ENCODE peak calls at places on chromosomes 4 and X, in seven cellular contexts. W is thoracic aorta, F is fibroblast of lung, L is psoas muscle, J is A549, D is mucosa of descending colon, C is GM06990. T is an unnamed sample.

GRCh38 chr4:76078033-76078613 is 3.6 kb downstream of the ART3 start:
- DNase-seq in W (no peak), F (no peak), L (no peak), J (no peak), D (no peak), C (no peak), T (no peak)

GRCh38 chr4:106864231-106864630 is 171.9 kb downstream of the DKK2 start:
- DNase-seq in W (no peak), F (peak), L (no peak), J (no peak), D (no peak), C (no peak), T (peak)

GRCh38 chrX:135707880-135708279 is 5.6 kb upstream of the CT45A1 start:
- DNase-seq in W (no peak), F (no peak), L (no peak), J (peak), D (no peak), C (no peak), T (peak)

GRCh38 chr4:186881521-186882220 is 158.0 kb upstream of the FAT1 start:
- DNase-seq in W (no peak), F (peak), L (no peak), J (no peak), D (no peak), C (no peak), T (peak)

GRCh38 chrX:19753368-19753767 is 134.0 kb downstream of the SH3KBP1 start:
- DNase-seq in W (no peak), F (no peak), L (no peak), J (no peak), D (no peak), C (no peak), T (no peak)

GRCh38 chrX:112851161-112851779 is 10.6 kb upstream of the AMOT start:
- DNase-seq in W (no peak), F (no peak), L (no peak), J (no peak), D (no peak), C (peak), T (no peak)

GRCh38 chr4:76589402-76589801 is 154.4 kb downstream of the SHROOM3 start:
- DNase-seq in W (no peak), F (peak), L (no peak), J (no peak), D (no peak), C (no peak), T (peak)

GRCh38 chrX:39645059-39645895 is 452.5 kb downstream of the BCOR start:
- DNase-seq in W (peak), F (peak), L (peak), J (no peak), D (no peak), C (no peak), T (peak)

GRCh38 chrX:46208225-46208854 is 336.9 kb downstream of the ZNF674 start:
- DNase-seq in W (no peak), F (peak), L (no peak), J (no peak), D (no peak), C (peak), T (no peak)

GRCh38 chrX:136291824-136292223 is 8.9 kb upstream of the ADGRG4 start:
- DNase-seq in W (no peak), F (no peak), L (no peak), J (no peak), D (no peak), C (no peak), T (no peak)

GRCh38 chrX:31461266-31461665 is 389.4 kb upstream of the FTHL17 start:
- DNase-seq in W (no peak), F (no peak), L (no peak), J (no peak), D (no peak), C (no peak), T (no peak)

GRCh38 chrX:49053223-49054072 is 5.4 kb upstream of the CCDC120 start:
- DNase-seq in W (no peak), F (peak), L (peak), J (peak), D (peak), C (peak), T (peak)

DNA sequence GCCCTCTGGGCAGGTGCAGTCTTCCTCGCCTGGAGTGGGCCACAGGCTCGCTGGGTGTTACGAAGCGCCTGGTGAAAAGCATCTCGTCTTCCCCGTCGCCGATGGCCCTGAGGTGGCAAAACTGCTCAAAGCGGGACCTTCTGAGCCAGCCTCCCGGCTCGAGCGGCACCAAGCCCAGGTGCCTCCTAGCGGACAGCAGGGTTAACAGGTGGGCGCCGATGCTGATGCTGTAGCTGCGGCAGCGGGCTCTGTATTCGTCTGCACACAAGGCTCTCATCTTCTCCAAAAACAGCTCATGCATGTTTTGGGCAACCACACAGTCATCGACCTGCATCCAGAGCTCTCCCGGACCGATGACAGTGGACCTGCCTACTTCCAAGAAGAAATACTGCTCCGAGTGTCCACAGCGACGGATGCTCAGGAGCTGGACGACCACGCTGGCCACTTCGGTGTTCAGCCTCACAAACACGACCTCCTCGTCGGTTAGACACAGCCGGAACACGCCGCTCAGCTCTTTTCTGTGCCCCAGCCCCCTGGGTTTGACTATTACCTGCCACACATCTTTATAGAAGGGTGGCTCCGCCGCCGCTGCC is 1.2 kb downstream of the IRS4 start:
- DNase-seq in W (no peak), F (no peak), L (no peak), J (peak), D (no peak), C (no peak), T (no peak)
- H3K4me3 ChIP-seq in W (peak), F (no peak), L (peak), J (peak), D (no peak), C (no peak), T (no peak)

GRCh38 chr4:72468904-72469502 is 100.0 kb downstream of the ADAMTS3 start:
- DNase-seq in W (no peak), F (peak), L (no peak), J (peak), D (no peak), C (no peak), T (peak)
- TF ChIP-seq CTCF in W (peak), F (peak), L (peak), J (peak), D (no peak), C (peak), T (peak)

GRCh38 chr4:141220271-141220654 is 432 bp upstream of the ZNF330 start:
- DNase-seq in W (no peak), F (no peak), L (no peak), J (no peak), D (no peak), C (no peak), T (no peak)

GRCh38 chr4:141220655-141221605 is at the start of gene ZNF330:
- DNase-seq in W (peak), F (peak), L (peak), J (peak), D (peak), C (peak), T (peak)

GRCh38 chr4:141223418-141223817 is 2.7 kb downstream of the ZNF330 start:
- DNase-seq in W (no peak), F (no peak), L (no peak), J (no peak), D (no peak), C (no peak), T (no peak)
- H3K4me3 ChIP-seq in W (no peak), F (no peak), L (peak), J (no peak), D (no peak), C (no peak), T (no peak)

GRCh38 chr4:79241846-79242245 is 84.0 kb downstream of the NAA11 start:
- DNase-seq in W (no peak), F (peak), L (no peak), J (no peak), D (no peak), C (no peak), T (peak)
- TF ChIP-seq CTCF in W (no peak), F (peak), L (no peak), J (no peak), D (no peak), C (peak), T (peak)

GRCh38 chr4:145333786-145334185 is 147.9 kb upstream of the SMAD1 start:
- DNase-seq in W (no peak), F (no peak), L (no peak), J (no peak), D (no peak), C (no peak), T (no peak)

GRCh38 chr4:145341381-145341780 is 140.3 kb upstream of the SMAD1 start:
- DNase-seq in W (no peak), F (no peak), L (no peak), J (no peak), D (no peak), C (no peak), T (no peak)

GRCh38 chr4:145340071-145340695 is 141.5 kb upstream of the SMAD1 start:
- DNase-seq in W (no peak), F (no peak), L (no peak), J (no peak), D (no peak), C (no peak), T (no peak)

GRCh38 chr4:145339075-145339725 is 142.5 kb upstream of the SMAD1 start:
- DNase-seq in W (no peak), F (no peak), L (no peak), J (no peak), D (no peak), C (no peak), T (no peak)
- H3K4me3 ChIP-seq in W (no peak), F (no peak), L (no peak), J (no peak), D (no peak), C (no peak), T (no peak)

DNA sequence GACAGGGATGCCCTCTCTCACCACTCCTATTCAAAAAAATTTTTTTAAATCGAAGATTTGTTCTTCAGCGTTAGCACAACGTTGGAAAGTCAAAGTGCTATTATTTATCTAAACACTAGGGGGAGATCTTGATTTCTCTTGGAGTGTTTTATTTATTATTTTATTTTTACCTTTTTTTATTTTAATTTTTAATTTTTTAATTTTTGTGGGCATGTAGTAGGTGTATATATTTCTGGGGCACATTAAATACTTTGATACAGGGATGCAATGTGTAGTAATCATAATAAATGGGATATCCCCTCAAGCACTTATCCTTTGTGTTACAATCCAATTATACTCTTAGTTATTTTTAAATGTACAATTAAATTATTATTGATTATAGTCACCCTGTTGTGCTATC is 37.4 kb upstream of the SLC10A4 start:
- DNase-seq in W (no peak), F (peak), L (no peak), J (peak), D (no peak), C (no peak), T (peak)
- TF ChIP-seq CTCF in W (peak), F (peak), L (peak), J (peak), D (peak), C (peak), T (peak)

GRCh38 chr4:8082517-8083055 is 76.0 kb downstream of the ABLIM2 start:
- DNase-seq in W (no peak), F (no peak), L (peak), J (no peak), D (no peak), C (no peak), T (no peak)
- H3K4me3 ChIP-seq in W (no peak), F (no peak), L (no peak), J (no peak), D (no peak), C (no peak), T (no peak)

T was measured in fibroblast of villous mesenchyme.